ENCODE peak calls at places on chromosomes 13 and 19, in seven cellular contexts. One of them, this sample, is unnamed.

GRCh38 chr13:47437411-47437810 is 540.6 kb upstream of the HTR2A start:
- DNase-seq in occipital lobe: no peak
- DNase-seq in GDM1: no peak
- DNase-seq in stimulated activated CD4-positive, alpha-beta T cell treated with anti-CD3 and anti-CD28 coated beads, Interleukin-1b, Interleukin-23, amount 100 ng/mL, for 1 hour: no peak
- DNase-seq in fibroblast of pulmonary artery: peak; percentile 14
- DNase-seq in stimulated activated CD8-positive, alpha-beta memory T cell treated with anti-CD3 and anti-CD28 coated beads, Interleukin-4, amount 100 ng/mL, for 1 hour: no peak
- DNase-seq in activated CD4-positive, alpha-beta memory T cell treated with anti-CD3 and anti-CD28 coated beads for 36 hours: no peak
- DNase-seq in this sample: no peak

GRCh38 chr19:1608414-1609391 is 3.4 kb upstream of the UQCR11 start:
- DNase-seq in fibroblast of pulmonary artery: no peak
- DNase-seq in GDM1: peak; percentile 22
- DNase-seq in stimulated activated CD8-positive, alpha-beta memory T cell treated with anti-CD3 and anti-CD28 coated beads, Interleukin-4, amount 100 ng/mL, for 1 hour: no peak
- DNase-seq in activated CD4-positive, alpha-beta memory T cell treated with anti-CD3 and anti-CD28 coated beads for 36 hours: peak; percentile 33
- DNase-seq in stimulated activated CD4-positive, alpha-beta T cell treated with anti-CD3 and anti-CD28 coated beads, Interleukin-1b, Interleukin-23, amount 100 ng/mL, for 1 hour: no peak
- DNase-seq in occipital lobe: no peak
- DNase-seq in this sample: no peak

GRCh38 chr13:112840472-112841302 is 128.3 kb upstream of the MCF2L start:
- DNase-seq in GDM1: no peak
- DNase-seq in stimulated activated CD8-positive, alpha-beta memory T cell treated with anti-CD3 and anti-CD28 coated beads, Interleukin-4, amount 100 ng/mL, for 1 hour: no peak
- DNase-seq in fibroblast of pulmonary artery: no peak
- DNase-seq in stimulated activated CD4-positive, alpha-beta T cell treated with anti-CD3 and anti-CD28 coated beads, Interleukin-1b, Interleukin-23, amount 100 ng/mL, for 1 hour: no peak
- DNase-seq in occipital lobe: no peak
- DNase-seq in activated CD4-positive, alpha-beta memory T cell treated with anti-CD3 and anti-CD28 coated beads for 36 hours: no peak
- DNase-seq in this sample: no peak

GRCh38 chr13:32752997-32753606 is 166.8 kb downstream of the PDS5B start:
- DNase-seq in activated CD4-positive, alpha-beta memory T cell treated with anti-CD3 and anti-CD28 coated beads for 36 hours: no peak
- DNase-seq in fibroblast of pulmonary artery: no peak
- DNase-seq in GDM1: no peak
- DNase-seq in stimulated activated CD8-positive, alpha-beta memory T cell treated with anti-CD3 and anti-CD28 coated beads, Interleukin-4, amount 100 ng/mL, for 1 hour: no peak
- DNase-seq in stimulated activated CD4-positive, alpha-beta T cell treated with anti-CD3 and anti-CD28 coated beads, Interleukin-1b, Interleukin-23, amount 100 ng/mL, for 1 hour: no peak
- DNase-seq in occipital lobe: no peak
- DNase-seq in this sample: no peak

GRCh38 chr13:45381196-45381595 is 37.0 kb downstream of the SLC25A30 start:
- DNase-seq in activated CD4-positive, alpha-beta memory T cell treated with anti-CD3 and anti-CD28 coated beads for 36 hours: no peak
- DNase-seq in fibroblast of pulmonary artery: no peak
- DNase-seq in stimulated activated CD4-positive, alpha-beta T cell treated with anti-CD3 and anti-CD28 coated beads, Interleukin-1b, Interleukin-23, amount 100 ng/mL, for 1 hour: no peak
- DNase-seq in GDM1: no peak
- DNase-seq in occipital lobe: no peak
- DNase-seq in stimulated activated CD8-positive, alpha-beta memory T cell treated with anti-CD3 and anti-CD28 coated beads, Interleukin-4, amount 100 ng/mL, for 1 hour: no peak
- DNase-seq in this sample: no peak

GRCh38 chr19:33212024-33212772 is 13.5 kb downstream of the SLC7A10 start:
- DNase-seq in GDM1: no peak
- DNase-seq in occipital lobe: no peak
- DNase-seq in stimulated activated CD4-positive, alpha-beta T cell treated with anti-CD3 and anti-CD28 coated beads, Interleukin-1b, Interleukin-23, amount 100 ng/mL, for 1 hour: no peak
- DNase-seq in activated CD4-positive, alpha-beta memory T cell treated with anti-CD3 and anti-CD28 coated beads for 36 hours: no peak
- DNase-seq in fibroblast of pulmonary artery: no peak
- DNase-seq in stimulated activated CD8-positive, alpha-beta memory T cell treated with anti-CD3 and anti-CD28 coated beads, Interleukin-4, amount 100 ng/mL, for 1 hour: no peak
- DNase-seq in this sample: no peak

GRCh38 chr19:33096005-33096404 is 15.0 kb downstream of the GPATCH1 start:
- DNase-seq in stimulated activated CD8-positive, alpha-beta memory T cell treated with anti-CD3 and anti-CD28 coated beads, Interleukin-4, amount 100 ng/mL, for 1 hour: no peak
- DNase-seq in stimulated activated CD4-positive, alpha-beta T cell treated with anti-CD3 and anti-CD28 coated beads, Interleukin-1b, Interleukin-23, amount 100 ng/mL, for 1 hour: no peak
- DNase-seq in activated CD4-positive, alpha-beta memory T cell treated with anti-CD3 and anti-CD28 coated beads for 36 hours: no peak
- DNase-seq in GDM1: no peak
- DNase-seq in fibroblast of pulmonary artery: no peak
- DNase-seq in occipital lobe: no peak
- DNase-seq in this sample: no peak

GRCh38 chr13:113657851-113658741 is at the start of gene ATP4B:
- DNase-seq in stimulated activated CD8-positive, alpha-beta memory T cell treated with anti-CD3 and anti-CD28 coated beads, Interleukin-4, amount 100 ng/mL, for 1 hour: no peak
- DNase-seq in occipital lobe: no peak
- DNase-seq in activated CD4-positive, alpha-beta memory T cell treated with anti-CD3 and anti-CD28 coated beads for 36 hours: peak; percentile 4
- DNase-seq in fibroblast of pulmonary artery: no peak
- DNase-seq in GDM1: no peak
- DNase-seq in stimulated activated CD4-positive, alpha-beta T cell treated with anti-CD3 and anti-CD28 coated beads, Interleukin-1b, Interleukin-23, amount 100 ng/mL, for 1 hour: no peak
- DNase-seq in this sample: no peak

GRCh38 chr13:113647351-113648217 is 10.4 kb downstream of the ATP4B start:
- DNase-seq in GDM1: no peak
- DNase-seq in occipital lobe: peak; percentile 71
- DNase-seq in activated CD4-positive, alpha-beta memory T cell treated with anti-CD3 and anti-CD28 coated beads for 36 hours: no peak
- DNase-seq in stimulated activated CD8-positive, alpha-beta memory T cell treated with anti-CD3 and anti-CD28 coated beads, Interleukin-4, amount 100 ng/mL, for 1 hour: no peak
- DNase-seq in fibroblast of pulmonary artery: peak; percentile 64
- DNase-seq in stimulated activated CD4-positive, alpha-beta T cell treated with anti-CD3 and anti-CD28 coated beads, Interleukin-1b, Interleukin-23, amount 100 ng/mL, for 1 hour: no peak
- DNase-seq in this sample: peak; percentile 77

GRCh38 chr13:104831823-104832222 is 1703.6 kb downstream of the EFNB2 start:
- DNase-seq in fibroblast of pulmonary artery: no peak
- DNase-seq in stimulated activated CD4-positive, alpha-beta T cell treated with anti-CD3 and anti-CD28 coated beads, Interleukin-1b, Interleukin-23, amount 100 ng/mL, for 1 hour: no peak
- DNase-seq in occipital lobe: no peak
- DNase-seq in stimulated activated CD8-positive, alpha-beta memory T cell treated with anti-CD3 and anti-CD28 coated beads, Interleukin-4, amount 100 ng/mL, for 1 hour: no peak
- DNase-seq in GDM1: no peak
- DNase-seq in activated CD4-positive, alpha-beta memory T cell treated with anti-CD3 and anti-CD28 coated beads for 36 hours: no peak
- DNase-seq in this sample: no peak

GRCh38 chr19:49801966-49802661 is 11.0 kb downstream of the FUZ start:
- DNase-seq in occipital lobe: peak; percentile 82
- DNase-seq in fibroblast of pulmonary artery: peak; percentile 90
- DNase-seq in stimulated activated CD4-positive, alpha-beta T cell treated with anti-CD3 and anti-CD28 coated beads, Interleukin-1b, Interleukin-23, amount 100 ng/mL, for 1 hour: no peak
- DNase-seq in GDM1: no peak
- DNase-seq in stimulated activated CD8-positive, alpha-beta memory T cell treated with anti-CD3 and anti-CD28 coated beads, Interleukin-4, amount 100 ng/mL, for 1 hour: no peak
- DNase-seq in activated CD4-positive, alpha-beta memory T cell treated with anti-CD3 and anti-CD28 coated beads for 36 hours: no peak
- DNase-seq in this sample: peak; percentile 98

GRCh38 chr19:8531470-8531869 is 17.5 kb upstream of the ZNF414 start:
- DNase-seq in GDM1: no peak
- DNase-seq in fibroblast of pulmonary artery: no peak
- DNase-seq in stimulated activated CD8-positive, alpha-beta memory T cell treated with anti-CD3 and anti-CD28 coated beads, Interleukin-4, amount 100 ng/mL, for 1 hour: no peak
- DNase-seq in activated CD4-positive, alpha-beta memory T cell treated with anti-CD3 and anti-CD28 coated beads for 36 hours: no peak
- DNase-seq in occipital lobe: no peak
- DNase-seq in stimulated activated CD4-positive, alpha-beta T cell treated with anti-CD3 and anti-CD28 coated beads, Interleukin-1b, Interleukin-23, amount 100 ng/mL, for 1 hour: no peak
- DNase-seq in this sample: no peak

GRCh38 chr19:42254083-42254849 is 662 bp downstream of the ERF start:
- DNase-seq in GDM1: peak; percentile 71
- DNase-seq in stimulated activated CD8-positive, alpha-beta memory T cell treated with anti-CD3 and anti-CD28 coated beads, Interleukin-4, amount 100 ng/mL, for 1 hour: peak; percentile 49
- DNase-seq in occipital lobe: peak; percentile 61
- DNase-seq in fibroblast of pulmonary artery: peak; percentile 57
- DNase-seq in activated CD4-positive, alpha-beta memory T cell treated with anti-CD3 and anti-CD28 coated beads for 36 hours: peak; percentile 85
- DNase-seq in stimulated activated CD4-positive, alpha-beta T cell treated with anti-CD3 and anti-CD28 coated beads, Interleukin-1b, Interleukin-23, amount 100 ng/mL, for 1 hour: peak; percentile 64
- DNase-seq in this sample: peak; percentile 79

GRCh38 chr13:113066746-113067145 is 38.8 kb upstream of the F7 start:
- DNase-seq in activated CD4-positive, alpha-beta memory T cell treated with anti-CD3 and anti-CD28 coated beads for 36 hours: no peak
- DNase-seq in fibroblast of pulmonary artery: no peak
- DNase-seq in stimulated activated CD8-positive, alpha-beta memory T cell treated with anti-CD3 and anti-CD28 coated beads, Interleukin-4, amount 100 ng/mL, for 1 hour: no peak
- DNase-seq in GDM1: no peak
- DNase-seq in stimulated activated CD4-positive, alpha-beta T cell treated with anti-CD3 and anti-CD28 coated beads, Interleukin-1b, Interleukin-23, amount 100 ng/mL, for 1 hour: no peak
- DNase-seq in occipital lobe: no peak
- DNase-seq in this sample: no peak

GRCh38 chr19:40080289-40080688 is 10.5 kb downstream of the ZNF780A start:
- DNase-seq in activated CD4-positive, alpha-beta memory T cell treated with anti-CD3 and anti-CD28 coated beads for 36 hours: no peak
- DNase-seq in occipital lobe: no peak
- DNase-seq in fibroblast of pulmonary artery: no peak
- DNase-seq in GDM1: no peak
- DNase-seq in stimulated activated CD4-positive, alpha-beta T cell treated with anti-CD3 and anti-CD28 coated beads, Interleukin-1b, Interleukin-23, amount 100 ng/mL, for 1 hour: no peak
- DNase-seq in stimulated activated CD8-positive, alpha-beta memory T cell treated with anti-CD3 and anti-CD28 coated beads, Interleukin-4, amount 100 ng/mL, for 1 hour: no peak
- DNase-seq in this sample: no peak

GRCh38 chr19:14107581-14108461 is 9.7 kb downstream of the PRKACA start:
- DNase-seq in fibroblast of pulmonary artery: peak; percentile 82
- DNase-seq in stimulated activated CD4-positive, alpha-beta T cell treated with anti-CD3 and anti-CD28 coated beads, Interleukin-1b, Interleukin-23, amount 100 ng/mL, for 1 hour: no peak
- DNase-seq in stimulated activated CD8-positive, alpha-beta memory T cell treated with anti-CD3 and anti-CD28 coated beads, Interleukin-4, amount 100 ng/mL, for 1 hour: no peak
- DNase-seq in occipital lobe: no peak
- DNase-seq in activated CD4-positive, alpha-beta memory T cell treated with anti-CD3 and anti-CD28 coated beads for 36 hours: no peak
- DNase-seq in GDM1: no peak
- DNase-seq in this sample: no peak

GRCh38 chr13:105074756-105075155 is 1460.7 kb downstream of the EFNB2 start:
- DNase-seq in fibroblast of pulmonary artery: no peak
- DNase-seq in stimulated activated CD8-positive, alpha-beta memory T cell treated with anti-CD3 and anti-CD28 coated beads, Interleukin-4, amount 100 ng/mL, for 1 hour: no peak
- DNase-seq in activated CD4-positive, alpha-beta memory T cell treated with anti-CD3 and anti-CD28 coated beads for 36 hours: no peak
- DNase-seq in stimulated activated CD4-positive, alpha-beta T cell treated with anti-CD3 and anti-CD28 coated beads, Interleukin-1b, Interleukin-23, amount 100 ng/mL, for 1 hour: no peak
- DNase-seq in occipital lobe: no peak
- DNase-seq in GDM1: no peak
- DNase-seq in this sample: no peak

GRCh38 chr13:46552302-46552680 is 679 bp upstream of the LRCH1 start:
- DNase-seq in activated CD4-positive, alpha-beta memory T cell treated with anti-CD3 and anti-CD28 coated beads for 36 hours: no peak
- DNase-seq in GDM1: no peak
- DNase-seq in stimulated activated CD4-positive, alpha-beta T cell treated with anti-CD3 and anti-CD28 coated beads, Interleukin-1b, Interleukin-23, amount 100 ng/mL, for 1 hour: no peak
- DNase-seq in occipital lobe: no peak
- DNase-seq in fibroblast of pulmonary artery: no peak
- DNase-seq in stimulated activated CD8-positive, alpha-beta memory T cell treated with anti-CD3 and anti-CD28 coated beads, Interleukin-4, amount 100 ng/mL, for 1 hour: no peak
- DNase-seq in this sample: no peak

GRCh38 chr13:44815507-44816074 is 173.7 kb downstream of the NUFIP1 start:
- DNase-seq in stimulated activated CD4-positive, alpha-beta T cell treated with anti-CD3 and anti-CD28 coated beads, Interleukin-1b, Interleukin-23, amount 100 ng/mL, for 1 hour: no peak
- DNase-seq in fibroblast of pulmonary artery: peak; percentile 98
- DNase-seq in activated CD4-positive, alpha-beta memory T cell treated with anti-CD3 and anti-CD28 coated beads for 36 hours: peak; percentile 62
- DNase-seq in stimulated activated CD8-positive, alpha-beta memory T cell treated with anti-CD3 and anti-CD28 coated beads, Interleukin-4, amount 100 ng/mL, for 1 hour: no peak
- DNase-seq in GDM1: no peak
- DNase-seq in occipital lobe: no peak
- DNase-seq in this sample: no peak